ENCODE peak calls at places on chromosome 15, in six cellular contexts. Y is HepG2, Z is endothelial cell of umbilical vein, L is stomach, C is H1, X is GM12878. G is an unnamed sample. For H3K4me1, the result is how much of the 10 kb centered on the place peaks cover.

GRCh38 chr15:56734013-56734625 is 810 bp upstream of the ZNF280D start:
- DNase-seq in Y (no peak), L (no peak), X (no peak), Z (no peak), C (no peak), G (no peak)

GRCh38 chr15:45023659-45024320 is 795 bp downstream of the SORD start:
- DNase-seq in C (no peak), X (no peak), L (no peak), Z (peak), Y (no peak), G (no peak)

GRCh38 chr15:93139436-93139835 is 50.4 kb upstream of the RGMA start:
- DNase-seq in Z (no peak), Y (no peak), L (no peak), X (no peak), C (no peak), G (no peak)

GRCh38 chr15:77094397-77095030 is 23.6 kb upstream of the TSPAN3 start:
- DNase-seq in L (no peak), Z (no peak), Y (no peak), C (no peak), X (no peak), G (no peak)

GRCh38 chr15:66851226-66852063 is 149.4 kb downstream of the SMAD6 start:
- DNase-seq in C (peak), Z (peak), Y (peak), X (no peak), L (peak), G (peak)

GRCh38 chr15:65981837-65982696 is 112.8 kb downstream of the RAB11A start:
- DNase-seq in C (peak), X (no peak), L (peak), Y (peak), Z (no peak), G (no peak)

GRCh38 chr15:74804935-74805334 is 7.7 kb upstream of the LMAN1L start:
- DNase-seq in Y (no peak), C (no peak), Z (no peak), L (no peak), X (no peak), G (no peak)

GRCh38 chr15:35087759-35088158 is 2.7 kb upstream of the NANOGP8 start:
- DNase-seq in L (no peak), Z (no peak), X (no peak), C (no peak), Y (no peak), G (no peak)

GRCh38 chr15:80072285-80072684 is 12.8 kb downstream of the ZFAND6 start:
- DNase-seq in Y (peak), C (no peak), L (no peak), X (peak), Z (peak), G (no peak)

GRCh38 chr15:68566377-68566954 is 12.3 kb upstream of the CORO2B start:
- DNase-seq in Y (no peak), C (no peak), L (no peak), Z (no peak), X (no peak), G (no peak)

GRCh38 chr15:68564173-68564572 is 14.6 kb upstream of the CORO2B start:
- DNase-seq in X (no peak), L (no peak), Z (no peak), Y (no peak), C (no peak), G (no peak)

GRCh38 chr15:68565701-68566100 is 13.1 kb upstream of the CORO2B start:
- DNase-seq in X (no peak), Y (no peak), L (no peak), C (no peak), Z (no peak), G (no peak)

GRCh38 chr15:68570974-68571373 is 7.8 kb upstream of the CORO2B start:
- DNase-seq in Y (no peak), Z (no peak), X (no peak), L (no peak), C (no peak), G (no peak)

GRCh38 chr15:68567345-68567744 is 11.4 kb upstream of the CORO2B start:
- DNase-seq in Z (no peak), X (no peak), C (no peak), L (no peak), Y (no peak), G (no peak)
- H3K4me1 ChIP-seq in Z (under half), X (under half), C (under half), L (under half), Y (under half), G (under half)

GRCh38 chr15:43404130-43404529 is 33.2 kb downstream of the TUBGCP4 start:
- DNase-seq in X (no peak), C (no peak), Z (no peak), L (no peak), Y (no peak), G (no peak)

GRCh38 chr15:43403616-43404015 is 32.7 kb downstream of the TUBGCP4 start:
- DNase-seq in C (no peak), Z (no peak), X (no peak), Y (no peak), L (no peak), G (no peak)

GRCh38 chr15:43406192-43406591 is 35.3 kb downstream of the TUBGCP4 start:
- DNase-seq in Y (no peak), X (no peak), C (no peak), L (no peak), Z (no peak), G (no peak)

GRCh38 chr15:43408789-43409188 is 37.9 kb downstream of the TUBGCP4 start:
- DNase-seq in X (no peak), Z (no peak), C (no peak), L (no peak), Y (no peak), G (no peak)

GRCh38 chr15:43406808-43407207 is 35.9 kb downstream of the TUBGCP4 start:
- DNase-seq in Y (no peak), X (no peak), L (no peak), Z (no peak), C (no peak), G (no peak)
- TF ChIP-seq POLR2AphosphoS5 in Y (no peak), X (no peak), L (no peak), Z (no peak), C (no peak), G (no peak)

GRCh38 chr15:88646088-88646405 is 7.2 kb downstream of the ISG20 start:
- DNase-seq in L (no peak), X (no peak), Z (no peak), C (no peak), Y (no peak), G (no peak)
- TF ChIP-seq POLR2A in L (no peak), X (no peak), Z (no peak), C (no peak), Y (no peak), G (no peak)

GRCh38 chr15:50077655-50078054 is 41.4 kb downstream of the ATP8B4 start:
- DNase-seq in Z (no peak), C (no peak), Y (no peak), X (no peak), L (no peak), G (no peak)

GRCh38 chr15:50084932-50085331 is 34.1 kb downstream of the ATP8B4 start:
- DNase-seq in Y (no peak), X (no peak), Z (no peak), L (no peak), C (no peak), G (no peak)

DNA sequence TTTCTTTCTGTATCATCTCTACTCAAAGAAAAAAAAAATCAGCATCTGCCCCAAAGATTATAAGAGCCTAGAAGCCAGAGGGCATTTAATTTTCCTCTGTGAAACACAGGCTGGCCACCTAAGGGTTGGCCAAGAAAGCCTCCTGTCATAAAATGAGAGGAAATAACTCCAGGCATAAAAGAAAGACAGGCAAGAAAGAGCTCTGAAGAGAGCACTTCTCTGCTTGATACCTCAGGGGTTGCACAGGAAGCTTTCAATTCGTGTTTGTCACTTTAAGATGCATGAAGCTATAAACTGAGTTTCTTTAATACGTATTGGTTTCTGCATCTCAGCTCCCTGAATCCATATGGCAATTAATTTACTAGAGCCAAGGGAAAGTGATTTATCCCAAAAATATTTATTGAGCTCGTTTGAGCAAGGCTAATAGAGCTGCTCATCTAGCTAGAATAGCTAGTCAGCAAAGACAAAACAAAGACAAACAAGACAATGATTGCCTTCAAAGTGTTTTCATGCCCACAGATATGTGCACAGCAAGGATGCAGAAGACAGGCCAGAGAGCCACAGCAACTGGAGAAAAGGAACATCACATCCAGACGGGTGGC is 35.5 kb downstream of the ATP8B4 start:
- DNase-seq in L (no peak), Z (no peak), C (no peak), X (no peak), Y (no peak), G (no peak)
- H3K4me1 ChIP-seq in L (under half), Z (under half), C (under half), X (under half), Y (under half), G (under half)

G was measured in breast epithelium.